ENCODE peak calls at places on chromosome 17, in four cellular contexts. T is body of pancreas; F is gastrocnemius medialis; B is CD8-positive, alpha-beta T cell. I is an unnamed sample. For H3K9me3, the result is how much of the 10 kb centered on the place peaks cover.

GRCh38 chr17:81870155-81870977 is 771 bp downstream of the ARHGDIA start:
- DNase-seq in T (no peak), F (no peak), B (peak), I (peak)

GRCh38 chr17:79338589-79338988 is 264.0 kb downstream of the ENGASE start:
- DNase-seq in T (no peak), F (no peak), B (no peak), I (peak)

GRCh38 chr17:50979524-50979927 is 113.4 kb upstream of the TOB1 start:
- DNase-seq in T (no peak), F (no peak), B (no peak), I (no peak)

GRCh38 chr17:47811709-47812108 is 9.9 kb downstream of the OSBPL7 start:
- DNase-seq in T (no peak), F (no peak), B (no peak), I (no peak)

GRCh38 chr17:47978324-47978723 is 7.4 kb downstream of the CDK5RAP3 start:
- DNase-seq in T (peak), F (peak), B (peak), I (peak)

GRCh38 chr17:38418693-38419507 is 9.4 kb upstream of the ARHGAP23 start:
- DNase-seq in T (no peak), F (no peak), B (no peak), I (no peak)

GRCh38 chr17:13024526-13025263 is 6.9 kb upstream of the ELAC2 start:
- DNase-seq in T (peak), F (peak), B (peak), I (peak)

GRCh38 chr17:76417499-76418143 is 33.2 kb downstream of the SPHK1 start:
- DNase-seq in T (peak), F (no peak), B (no peak), I (no peak)

GRCh38 chr17:72192409-72193192 is 71.8 kb downstream of the SOX9 start:
- DNase-seq in T (no peak), F (peak), B (no peak), I (peak)

GRCh38 chr17:54901230-54901847 is 687 bp downstream of the TOM1L1 start:
- DNase-seq in T (peak), F (no peak), B (no peak), I (peak)

GRCh38 chr17:45905812-45906211 is 11.5 kb downstream of the MAPT start:
- DNase-seq in T (no peak), F (peak), B (no peak), I (no peak)

GRCh38 chr17:18362509-18363020 is 785 bp downstream of the SHMT1 start:
- DNase-seq in T (peak), F (peak), B (no peak), I (peak)

GRCh38 chr17:3896108-3897099 is 3.6 kb upstream of the CAMKK1 start:
- DNase-seq in T (peak), F (no peak), B (no peak), I (no peak)

GRCh38 chr17:74016504-74016903 is 187.0 kb upstream of the RPL38 start:
- DNase-seq in T (no peak), F (no peak), B (no peak), I (no peak)

GRCh38 chr17:78375401-78376079 is 2.9 kb upstream of the PGS1 start:
- DNase-seq in T (no peak), F (no peak), B (no peak), I (peak)

GRCh38 chr17:8859029-8859803 is 8.3 kb downstream of the PIK3R6 start:
- DNase-seq in T (no peak), F (no peak), B (peak), I (no peak)

GRCh38 chr17:35094902-35095301 is 24.8 kb downstream of the RAD51D start:
- DNase-seq in T (no peak), F (no peak), B (no peak), I (peak)

GRCh38 chr17:725746-726145 is 6.7 kb upstream of the TLCD3A start:
- DNase-seq in T (no peak), F (no peak), B (no peak), I (no peak)
- H3K27ac ChIP-seq in T (no peak), F (no peak), B (no peak), I (no peak)

GRCh38 chr17:5181509-5182305 is 10.0 kb downstream of the ZNF594 start:
- DNase-seq in T (no peak), F (no peak), B (no peak), I (no peak)
- H3K9me3 ChIP-seq in T (half or more), F (half or more), B (under half), I (under half)

DNA sequence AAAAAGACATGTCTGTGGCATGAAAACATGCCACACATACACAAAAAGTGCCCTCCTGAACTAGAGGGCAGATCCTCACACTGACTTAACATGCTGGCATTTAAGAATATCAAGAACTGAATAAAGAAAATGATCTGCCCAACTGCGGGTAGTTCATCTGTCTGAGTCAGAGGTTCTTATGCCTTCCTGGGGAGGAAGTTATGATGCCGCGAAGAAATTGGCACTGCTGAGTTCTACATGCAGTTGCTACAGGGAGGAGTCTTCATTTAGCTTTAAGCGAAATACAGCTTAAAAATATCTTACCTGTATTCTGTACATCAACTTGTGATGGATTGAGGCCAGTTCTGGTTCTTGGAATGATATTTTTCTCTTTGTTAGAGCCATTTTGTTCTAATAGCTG is 6.3 kb downstream of the ALDH3A2 start:
- DNase-seq in T (no peak), F (no peak), B (no peak), I (no peak)
- H3K27ac ChIP-seq in T (no peak), F (no peak), B (no peak), I (no peak)

GRCh38 chr17:16583781-16584180 is 14.8 kb upstream of the ZNF287 start:
- DNase-seq in T (no peak), F (no peak), B (no peak), I (no peak)

GRCh38 chr17:16589097-16589969 is 20.3 kb upstream of the ZNF287 start:
- DNase-seq in T (peak), F (peak), B (peak), I (peak)

GRCh38 chr17:16584273-16584995 is 15.4 kb upstream of the ZNF287 start:
- DNase-seq in T (peak), F (peak), B (peak), I (peak)

DNA sequence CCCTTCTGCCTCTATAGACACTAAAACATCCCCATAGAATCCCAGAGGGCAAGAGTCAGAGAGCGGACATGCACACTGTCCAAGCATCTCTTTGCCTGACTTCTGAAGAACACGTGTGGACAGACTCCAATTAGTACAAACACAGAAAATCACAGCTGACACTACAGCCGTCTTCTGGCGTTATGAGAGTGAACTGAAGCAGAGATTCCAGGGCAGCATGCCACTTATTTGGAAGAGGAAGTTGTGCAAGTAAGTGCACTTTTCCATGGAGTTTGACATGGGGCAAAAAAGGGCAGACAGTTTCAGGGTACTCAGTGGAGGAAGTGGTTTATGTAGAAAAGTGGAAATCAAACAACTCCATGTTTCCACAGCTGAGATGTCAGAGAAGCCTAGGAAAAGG is 16.8 kb upstream of the ZNF287 start:
- DNase-seq in T (no peak), F (no peak), B (no peak), I (no peak)
- H3K9me3 ChIP-seq in T (under half), F (under half), B (under half), I (under half)

DNA sequence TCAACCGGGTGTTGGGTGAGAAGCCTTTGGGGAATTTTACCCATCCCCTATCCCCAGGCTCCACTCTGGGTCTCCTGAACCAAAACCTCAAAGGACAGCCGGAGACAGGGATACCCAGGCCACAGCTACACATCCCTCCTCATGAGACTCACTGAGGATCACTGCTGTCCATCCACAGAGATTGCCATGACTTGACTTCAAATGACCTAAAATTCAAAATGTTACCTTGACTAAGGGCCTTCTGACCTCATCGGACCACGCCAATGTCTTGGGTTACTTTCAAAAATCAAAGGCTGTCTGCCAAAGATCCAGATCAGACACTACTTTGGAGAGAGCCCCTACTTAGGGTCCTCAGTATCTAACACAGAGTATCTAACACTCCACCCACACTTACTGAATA is 12.9 kb downstream of the AXIN2 start:
- DNase-seq in T (no peak), F (no peak), B (no peak), I (no peak)
- H3K27ac ChIP-seq in T (no peak), F (no peak), B (no peak), I (no peak)

GRCh38 chr17:29603109-29603674 is 10.3 kb downstream of the ANKRD13B start:
- DNase-seq in T (no peak), F (no peak), B (no peak), I (no peak)
- H3K9me3 ChIP-seq in T (under half), F (under half), B (under half), I (under half)

I was measured in PC-3.